ENCODE peak calls at places on chromosome 18, in eight cellular contexts. W is stimulated activated CD4-positive, alpha-beta T cell treated with anti-CD3 and anti-CD28 coated beads, TNF-alpha, amount 100 ng/mL, for 1 hour; S is stimulated activated naive CD8-positive, alpha-beta T cell treated with anti-CD3 and anti-CD28 coated beads, Interleukin-15, amount 100 ng/mL, for 72 hours; Y is CD4-positive, alpha-beta T cell; B is posterior vena cava; T is GM20000; L is activated CD8-positive, alpha-beta T cell treated with anti-CD3 and anti-CD28 coated beads for 36 hours; U is HT1080. I is an unnamed sample.

GRCh38 chr18:47815486-47816270 is 114.8 kb downstream of the SMAD2 start:
- DNase-seq in W (no peak), S (no peak), Y (no peak), B (no peak), T (peak; percentile 10), L (no peak), U (no peak), I (no peak)

GRCh38 chr18:34595673-34596072 is 114.4 kb upstream of the DTNA start:
- DNase-seq in W (no peak), S (no peak), Y (no peak), B (no peak), T (no peak), L (no peak), U (peak; percentile 15), I (no peak)

GRCh38 chr18:58334061-58334460 is 290.0 kb downstream of the NEDD4L start:
- DNase-seq in W (no peak), S (no peak), Y (no peak), B (no peak), T (no peak), L (no peak), U (no peak), I (no peak)

GRCh38 chr18:60555629-60556028 is 183.1 kb upstream of the MC4R start:
- DNase-seq in W (no peak), S (no peak), Y (no peak), B (no peak), T (no peak), L (no peak), U (no peak), I (no peak)

GRCh38 chr18:62324355-62324828 is 718 bp upstream of the TNFRSF11A start:
- DNase-seq in W (no peak), S (no peak), Y (no peak), B (no peak), T (no peak), L (no peak), U (no peak), I (no peak)

GRCh38 chr18:63763831-63764600 is 11.2 kb upstream of the SERPINB7 start:
- DNase-seq in W (no peak), S (no peak), Y (no peak), B (no peak), T (no peak), L (no peak), U (no peak), I (no peak)

GRCh38 chr18:12679183-12679786 is 21.4 kb upstream of the SPIRE1 start:
- DNase-seq in W (no peak), S (no peak), Y (no peak), B (no peak), T (no peak), L (no peak), U (peak; percentile 40), I (peak; percentile 50)

GRCh38 chr18:9135912-9136314 is 668 bp upstream of the ANKRD12 start:
- DNase-seq in W (no peak), S (no peak), Y (peak; percentile 46), B (no peak), T (no peak), L (no peak), U (no peak), I (peak; percentile 14)

GRCh38 chr18:37483984-37484892 is 81.4 kb downstream of the CELF4 start:
- DNase-seq in W (no peak), S (no peak), Y (no peak), B (no peak), T (no peak), L (no peak), U (no peak), I (no peak)

GRCh38 chr18:75073654-75074053 is 135.3 kb downstream of the PTGR3 start:
- DNase-seq in W (no peak), S (no peak), Y (no peak), B (no peak), T (no peak), L (no peak), U (no peak), I (no peak)

GRCh38 chr18:56853961-56854360 is 202.8 kb downstream of the WDR7 start:
- DNase-seq in W (no peak), S (no peak), Y (no peak), B (no peak), T (no peak), L (no peak), U (no peak), I (no peak)

GRCh38 chr18:25827961-25828561 is 262.4 kb downstream of the SS18 start:
- DNase-seq in W (no peak), S (no peak), Y (no peak), B (no peak), T (no peak), L (no peak), U (no peak), I (no peak)

GRCh38 chr18:73793386-73793785 is 354.2 kb downstream of the FBXO15 start:
- DNase-seq in W (no peak), S (no peak), Y (no peak), B (no peak), T (no peak), L (no peak), U (peak; percentile 43), I (peak; percentile 78)

GRCh38 chr18:67428148-67428547 is 88.4 kb downstream of the DSEL start:
- DNase-seq in W (no peak), S (no peak), Y (no peak), B (no peak), T (no peak), L (no peak), U (no peak), I (no peak)

GRCh38 chr18:47747260-47747795 is 183.1 kb downstream of the SMAD2 start:
- DNase-seq in W (no peak), S (no peak), Y (no peak), B (no peak), T (no peak), L (no peak), U (no peak), I (no peak)

GRCh38 chr18:45589559-45590041 is 25.7 kb upstream of the SLC14A2 start:
- DNase-seq in W (no peak), S (no peak), Y (no peak), B (peak; percentile 83), T (no peak), L (no peak), U (peak; percentile 84), I (no peak)

GRCh38 chr18:50679656-50680055 is 119.8 kb downstream of the MAPK4 start:
- DNase-seq in W (no peak), S (no peak), Y (no peak), B (no peak), T (no peak), L (no peak), U (no peak), I (no peak)

GRCh38 chr18:10298346-10298745 is 156.1 kb upstream of the APCDD1 start:
- DNase-seq in W (no peak), S (no peak), Y (no peak), B (no peak), T (no peak), L (no peak), U (no peak), I (no peak)

GRCh38 chr18:25503567-25504081 is 151.7 kb upstream of the ZNF521 start:
- DNase-seq in W (no peak), S (no peak), Y (no peak), B (peak; percentile 76), T (no peak), L (no peak), U (peak; percentile 69), I (no peak)

GRCh38 chr18:42271656-42272355 is 316.8 kb downstream of the PIK3C3 start:
- DNase-seq in W (no peak), S (no peak), Y (no peak), B (no peak), T (no peak), L (no peak), U (no peak), I (no peak)

GRCh38 chr18:77702686-77703085 is 453.0 kb downstream of the GALR1 start:
- DNase-seq in W (no peak), S (no peak), Y (no peak), B (no peak), T (no peak), L (peak; percentile 16), U (no peak), I (no peak)

GRCh38 chr18:60910534-60910933 is 422.7 kb upstream of the CDH20 start:
- DNase-seq in W (no peak), S (no peak), Y (no peak), B (no peak), T (no peak), L (no peak), U (no peak), I (no peak)

GRCh38 chr18:69127844-69128486 is 272.7 kb upstream of the DOK6 start:
- DNase-seq in W (no peak), S (no peak), Y (no peak), B (no peak), T (no peak), L (no peak), U (no peak), I (no peak)

GRCh38 chr18:37425182-37425581 is 140.4 kb downstream of the CELF4 start:
- DNase-seq in W (no peak), S (no peak), Y (no peak), B (no peak), T (no peak), L (no peak), U (no peak), I (no peak)

GRCh38 chr18:11981633-11982366 is 493 bp downstream of the IMPA2 start:
- DNase-seq in W (peak; percentile 6), S (no peak), Y (no peak), B (peak; percentile 89), T (peak; percentile 42), L (peak; percentile 28), U (no peak), I (no peak)

I was measured in NCI-H226.